ENCODE peak calls at places on chromosomes 1 and 21, in seven cellular contexts. P is GM20000; B is HCT116; S is mesothelial cell of epicardium; J is hepatocyte; D is kidney; E is CD8-positive, alpha-beta T cell. I is an unnamed sample.

GRCh38 chr1:197774691-197775281 is 494 bp downstream of the DENND1B start:
- DNase-seq in P (peak), B (no peak), D (peak), J (peak), S (peak), E (peak), I (peak)

GRCh38 chr1:47507921-47508894 is 70.4 kb downstream of the FOXD2 start:
- DNase-seq in J (peak), P (peak), B (no peak), D (peak), E (no peak), S (peak), I (peak)

GRCh38 chr1:25922633-25923567 is 16.7 kb upstream of the STMN1 start:
- DNase-seq in D (peak), J (peak), B (no peak), P (peak), E (peak), S (peak), I (peak)

GRCh38 chr21:39715804-39716397 is 29.1 kb upstream of the IGSF5 start:
- DNase-seq in D (no peak), P (peak), S (peak), E (peak), B (peak), J (peak), I (peak)

GRCh38 chr1:228935855-228936727 is 200.8 kb downstream of the RHOU start:
- DNase-seq in E (no peak), B (no peak), S (no peak), D (no peak), J (peak), P (no peak), I (no peak)

GRCh38 chr21:46557919-46558392 is 46.9 kb downstream of the S100B start:
- DNase-seq in D (no peak), B (no peak), S (no peak), J (no peak), P (no peak), E (no peak), I (no peak)

GRCh38 chr1:61090546-61090945 is 8.2 kb downstream of the NFIA start:
- DNase-seq in S (no peak), P (no peak), B (no peak), J (no peak), D (no peak), E (no peak), I (no peak)

GRCh38 chr1:226047495-226047894 is 15.0 kb upstream of the H3-3A start:
- DNase-seq in E (no peak), P (no peak), B (no peak), S (no peak), D (no peak), J (no peak), I (no peak)

GRCh38 chr1:75198163-75198562 is 64.0 kb downstream of the LHX8 start:
- DNase-seq in D (no peak), E (no peak), P (no peak), S (no peak), J (no peak), B (no peak), I (no peak)

GRCh38 chr1:116710326-116711060 is 43.0 kb upstream of the IGSF3 start:
- DNase-seq in B (no peak), S (no peak), J (no peak), E (no peak), P (no peak), D (no peak), I (no peak)

GRCh38 chr1:64242895-64243756 is 39.7 kb downstream of the UBE2U start:
- DNase-seq in D (no peak), S (no peak), P (no peak), J (peak), E (no peak), B (peak), I (no peak)

GRCh38 chr1:1796466-1796865 is 18.2 kb upstream of the NADK start:
- DNase-seq in P (no peak), S (no peak), J (no peak), B (no peak), D (peak), E (peak), I (no peak)
- TF ChIP-seq CTCF in P (no peak), S (no peak), J (no peak), B (peak), D (no peak), E (peak), I (peak)

GRCh38 chr1:93732514-93732913 is 50.9 kb upstream of the BCAR3 start:
- DNase-seq in E (no peak), J (no peak), S (no peak), D (no peak), B (no peak), P (no peak), I (no peak)
- TF ChIP-seq CTCF in E (no peak), J (peak), S (no peak), D (no peak), B (peak), P (peak), I (no peak)

GRCh38 chr1:89994805-89995594 is at the start of gene ZNF326:
- DNase-seq in D (peak), J (peak), E (peak), S (peak), B (peak), P (peak), I (peak)
- TF ChIP-seq CTCF in D (no peak), J (no peak), E (no peak), S (no peak), B (no peak), P (no peak), I (peak)

GRCh38 chr1:94541175-94542087 is at the start of gene F3:
- DNase-seq in E (peak), P (peak), J (peak), S (peak), B (peak), D (peak), I (peak)
- TF ChIP-seq CTCF in E (no peak), P (no peak), J (peak), S (no peak), B (no peak), D (no peak), I (no peak)

GRCh38 chr1:239803666-239804228 is 287.9 kb upstream of the FMN2 start:
- DNase-seq in S (no peak), B (no peak), E (no peak), J (no peak), D (no peak), P (no peak), I (no peak)
- TF ChIP-seq CTCF in S (no peak), B (no peak), E (no peak), J (no peak), D (no peak), P (no peak), I (no peak)

GRCh38 chr21:41641821-41642368 is 125.0 kb downstream of the RIPK4 start:
- DNase-seq in D (no peak), J (peak), E (no peak), S (no peak), B (no peak), P (no peak), I (no peak)
- TF ChIP-seq CTCF in D (no peak), J (no peak), E (no peak), S (no peak), B (no peak), P (no peak), I (no peak)

GRCh38 chr1:234782057-234782800 is 172.3 kb upstream of the IRF2BP2 start:
- DNase-seq in J (peak), S (no peak), P (no peak), B (no peak), E (no peak), D (no peak), I (no peak)

GRCh38 chr1:234779160-234779538 is 169.2 kb upstream of the IRF2BP2 start:
- DNase-seq in S (no peak), B (no peak), D (peak), E (no peak), P (peak), J (peak), I (no peak)

GRCh38 chr1:234780112-234780511 is 170.1 kb upstream of the IRF2BP2 start:
- DNase-seq in S (no peak), E (no peak), P (no peak), B (no peak), D (no peak), J (no peak), I (peak)

GRCh38 chr1:234781241-234782056 is 171.5 kb upstream of the IRF2BP2 start:
- DNase-seq in D (no peak), J (peak), P (no peak), B (no peak), S (no peak), E (no peak), I (no peak)

GRCh38 chr1:234780531-234781162 is 170.7 kb upstream of the IRF2BP2 start:
- DNase-seq in S (no peak), B (no peak), D (peak), E (no peak), J (peak), P (peak), I (no peak)
- TF ChIP-seq CTCF in S (no peak), B (no peak), D (no peak), E (no peak), J (no peak), P (no peak), I (no peak)

DNA sequence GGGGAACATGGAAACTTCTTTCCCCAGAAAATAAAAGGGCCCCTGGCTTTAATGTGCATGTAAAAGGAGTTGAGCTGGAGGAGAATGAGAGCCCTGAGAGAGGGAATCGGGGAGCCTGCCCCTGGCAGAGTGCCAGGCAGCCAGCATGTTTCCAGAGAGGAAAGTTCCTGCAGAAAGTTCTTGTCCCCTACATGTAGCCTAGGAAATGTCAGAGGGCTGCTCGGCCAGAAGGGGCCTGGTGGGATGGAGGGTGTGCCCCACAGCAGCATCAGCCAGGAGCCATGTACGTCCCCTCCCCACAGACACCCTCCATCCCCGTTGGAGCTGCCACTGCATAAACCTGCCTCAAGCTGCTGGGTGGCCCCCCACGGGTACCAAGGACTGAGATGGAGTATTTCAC is 5.4 kb upstream of the PRELP start:
- DNase-seq in P (no peak), D (no peak), S (no peak), B (no peak), J (no peak), E (no peak), I (no peak)
- TF ChIP-seq CTCF in P (no peak), D (no peak), S (no peak), B (no peak), J (no peak), E (no peak), I (no peak)